ENCODE peak calls at places on chromosomes 3 and 15, in four cellular contexts. Z is breast epithelium, N is sigmoid colon, L is MM.1S. F is an unnamed sample.
A peak's percentile ranks its signal among the peaks of the same experiment; 100 is the strongest.

GRCh38 chr3:127988770-127989518 is 63.3 kb upstream of the SEC61A1 start:
- DNase-seq in N (no peak), Z (no peak), L (no peak), F (no peak)

GRCh38 chr3:52841211-52841980 is 6.6 kb upstream of the MUSTN1 start:
- DNase-seq in N (no peak), L (no peak), Z (no peak), F (no peak)

GRCh38 chr3:102444101-102444500 is 9.3 kb downstream of the ZPLD1 start:
- DNase-seq in L (no peak), N (no peak), Z (no peak), F (no peak)

GRCh38 chr3:60594025-60594424 is 657.2 kb downstream of the FHIT start:
- DNase-seq in Z (peak; percentile 76), N (peak; percentile 91), L (no peak), F (peak; percentile 63)

GRCh38 chr3:149771652-149772271 is 19.5 kb upstream of the COMMD2 start:
- DNase-seq in N (peak; percentile 65), L (peak; percentile 15), Z (no peak), F (peak; percentile 76)

GRCh38 chr15:99423186-99424130 is 142.3 kb upstream of the MEF2A start:
- DNase-seq in N (peak; percentile 49), L (no peak), Z (no peak), F (no peak)

GRCh38 chr3:150237490-150237889 is 170.6 kb upstream of the TSC22D2 start:
- DNase-seq in Z (no peak), N (peak; percentile 72), L (no peak), F (no peak)

GRCh38 chr15:37375529-37375928 is 275.2 kb upstream of the MEIS2 start:
- DNase-seq in N (no peak), Z (no peak), L (no peak), F (no peak)

GRCh38 chr3:30098656-30099454 is 507.5 kb upstream of the TGFBR2 start:
- DNase-seq in L (no peak), N (no peak), Z (no peak), F (no peak)

GRCh38 chr3:128487813-128488635 is 5.0 kb downstream of the GATA2 start:
- DNase-seq in L (peak; percentile 53), N (peak; percentile 86), Z (peak; percentile 72), F (peak; percentile 76)

GRCh38 chr15:95676500-95676899 is 654.0 kb upstream of the NR2F2 start:
- DNase-seq in N (no peak), Z (no peak), L (no peak), F (no peak)

GRCh38 chr15:46518381-46518780 is 883.6 kb downstream of the SQOR start:
- DNase-seq in Z (no peak), L (no peak), N (no peak), F (no peak)

GRCh38 chr15:71880276-71880675 is 69.9 kb downstream of the NR2E3 start:
- DNase-seq in Z (no peak), N (no peak), L (no peak), F (no peak)

GRCh38 chr3:132209860-132210259 is 107.3 kb upstream of the ACP3 start:
- DNase-seq in L (no peak), N (no peak), Z (no peak), F (no peak)

GRCh38 chr3:132211896-132212295 is 105.3 kb upstream of the ACP3 start:
- DNase-seq in N (no peak), Z (no peak), L (no peak), F (no peak)

GRCh38 chr3:132205609-132206008 is 111.6 kb upstream of the ACP3 start:
- DNase-seq in L (no peak), N (no peak), Z (no peak), F (no peak)

GRCh38 chr3:132210476-132211346 is 106.5 kb upstream of the ACP3 start:
- DNase-seq in L (peak; percentile 50), N (no peak), Z (no peak), F (peak; percentile 73)
- TF ChIP-seq CTCF in L (peak; percentile 81), N (no peak), Z (no peak), F (peak; percentile 36)

DNA sequence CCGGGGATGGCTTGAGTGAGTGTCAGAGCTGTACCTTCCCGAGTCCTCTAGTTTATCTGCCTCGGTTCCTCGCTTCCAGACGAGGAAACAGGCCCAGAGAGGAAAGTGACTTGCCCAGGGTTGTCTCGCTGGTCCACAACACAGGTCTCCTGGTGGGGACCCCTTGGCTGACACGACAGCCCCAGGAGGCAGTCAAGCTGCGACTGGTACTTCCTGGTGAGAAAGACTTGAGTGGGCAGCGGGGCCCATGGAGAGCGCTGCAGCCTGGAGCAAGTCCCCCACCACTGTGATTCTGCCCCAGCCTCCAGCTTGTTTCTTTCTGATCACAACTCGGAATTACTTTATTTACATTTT is 600 bp upstream of the CHRNA5 start:
- DNase-seq in N (no peak), L (no peak), Z (no peak), F (no peak)
- H3K4me3 ChIP-seq in N (peak overlapping the region; percentile 49), L (peak overlapping the region; percentile 89), Z (peak overlapping the region; percentile 69), F (peak overlapping the region; percentile 93)

DNA sequence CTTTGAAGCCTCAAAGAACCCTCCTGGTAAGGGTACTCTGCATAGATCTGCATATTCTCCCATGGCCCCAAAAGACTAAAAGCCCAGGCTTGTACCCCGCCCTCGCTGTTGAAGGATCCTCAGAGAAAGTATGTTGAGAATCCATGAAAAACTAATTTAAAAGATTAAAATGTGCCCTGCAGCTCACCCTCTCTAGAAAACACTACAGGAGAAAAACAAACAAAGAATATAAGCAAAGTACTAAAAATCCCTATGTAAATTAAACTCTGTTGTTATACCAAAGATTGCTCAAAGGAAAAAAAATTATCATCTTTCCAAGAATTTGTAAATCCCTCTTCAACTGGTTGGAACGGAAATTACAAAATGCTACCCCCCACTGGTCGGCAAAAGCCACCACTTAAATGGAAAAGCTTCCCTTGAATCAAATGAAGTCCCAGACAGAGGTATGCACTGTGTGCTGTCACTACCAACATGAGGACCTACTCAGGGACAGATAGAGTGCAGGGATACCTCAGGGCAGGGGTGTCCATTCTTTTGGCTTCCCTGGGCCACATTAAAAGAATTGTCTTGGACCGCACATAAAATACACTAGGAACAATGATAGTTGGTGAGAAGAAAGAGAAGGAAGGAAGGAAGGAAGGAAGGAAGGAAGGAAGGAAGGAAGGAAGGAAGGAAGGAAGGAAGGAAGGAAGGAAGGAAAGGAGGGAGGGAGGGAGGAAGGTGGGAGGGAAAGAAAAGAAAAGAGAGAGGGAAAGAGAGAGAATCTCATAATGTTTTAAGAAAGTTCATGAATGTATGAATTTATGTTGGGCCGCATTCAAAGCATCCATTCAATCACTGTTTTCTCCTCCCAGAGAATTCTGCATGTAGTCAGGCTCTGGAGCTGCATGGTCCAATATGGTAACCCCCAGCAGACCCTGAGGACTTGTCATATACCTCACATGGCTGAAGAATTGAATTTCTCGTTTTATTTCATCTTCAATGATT is 88.1 kb downstream of the MAGI1 start:
- DNase-seq in N (no peak), L (no peak), Z (no peak), F (no peak)
- H3K4me1 ChIP-seq in N (peaks cover 19% of the 10 kb centered on the region), L (no peaks in the 10 kb centered on the region), Z (peaks cover 16% of the 10 kb centered on the region), F (peaks cover 34% of the 10 kb centered on the region)

DNA sequence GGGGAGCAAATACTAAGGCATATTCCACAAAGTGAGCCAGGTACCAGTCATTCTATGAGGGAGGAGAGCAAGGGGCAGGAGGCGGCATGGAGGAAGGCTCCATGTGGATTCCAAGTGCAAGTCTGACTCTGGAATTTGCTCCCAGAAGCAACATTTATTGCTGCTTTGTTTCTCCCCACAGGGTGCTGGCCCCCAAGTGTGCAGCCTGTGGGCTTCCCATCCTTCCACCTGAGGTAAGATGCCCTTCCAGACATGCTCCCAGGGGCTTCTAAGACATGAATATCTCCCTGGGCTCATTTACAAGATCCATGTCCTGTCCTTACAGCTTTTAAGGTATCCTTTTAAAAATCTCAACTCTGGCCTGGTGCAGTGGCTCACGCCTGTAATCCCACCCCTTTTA is 15.9 kb upstream of the SACM1L start:
- DNase-seq in Z (no peak), N (no peak), L (no peak), F (no peak)
- TF ChIP-seq CTCF in Z (no peak), N (no peak), L (no peak), F (no peak)

GRCh38 chr3:77039606-77040553 is at the start of gene ROBO2:
- DNase-seq in Z (no peak), L (no peak), N (peak; percentile 69), F (peak; percentile 70)

GRCh38 chr3:77041156-77041696 is 1.3 kb downstream of the ROBO2 start:
- DNase-seq in Z (no peak), L (no peak), N (no peak), F (no peak)

GRCh38 chr3:77041756-77042155 is 1.9 kb downstream of the ROBO2 start:
- DNase-seq in N (no peak), Z (no peak), L (no peak), F (no peak)

GRCh38 chr3:77038468-77038927 is 1.4 kb upstream of the ROBO2 start:
- DNase-seq in L (peak; percentile 78), N (peak; percentile 87), Z (peak; percentile 57), F (peak; percentile 77)

GRCh38 chr3:77038928-77039605 is 832 bp upstream of the ROBO2 start:
- DNase-seq in Z (no peak), N (no peak), L (no peak), F (peak; percentile 48)
- H3K4me3 ChIP-seq in Z (peak overlapping the region; percentile 52), N (peak overlapping the region; percentile 54), L (peak overlapping the region; percentile 22), F (peak overlapping the region; percentile 28)

GRCh38 chr15:75028991-75029377 is 5.6 kb downstream of the PPCDC start:
- DNase-seq in N (no peak), Z (no peak), L (no peak), F (no peak)
- H3K4me1 ChIP-seq in N (peaks cover 26% of the 10 kb centered on the region), Z (peaks cover 17% of the 10 kb centered on the region), L (peaks cover 80% of the 10 kb centered on the region), F (no peaks in the 10 kb centered on the region)

F was measured in Peyer's patch.